ENCODE peak calls at places on chromosome 1, in ten cellular contexts. A is AG08396; K is stimulated activated CD4-positive, alpha-beta T cell treated with anti-CD3 and anti-CD28 coated beads, Interleukin-2, amount 100 ng/mL, for 48 hours; L is stimulated activated CD8-positive, alpha-beta memory T cell treated with anti-CD3 and anti-CD28 coated beads, Interleukin-7, amount 100 ng/mL, for 1 hour; W is GF-D8; S is CD8-positive, alpha-beta memory T cell; J is left ventricle myocardium superior; N is RPMI7951; D is T-helper 17 cell; T is H7. Y is an unnamed sample.

GRCh38 chr1:103191327-103191726 is 83.0 kb upstream of the COL11A1 start:
- DNase-seq in D (no peak), W (no peak), K (no peak), L (no peak), J (no peak), N (peak; percentile 7), T (no peak), A (no peak), S (no peak), Y (no peak)

GRCh38 chr1:77218477-77219165 is 609 bp downstream of the PIGK start:
- DNase-seq in A (no peak), D (no peak), W (peak; percentile 20), S (no peak), J (no peak), N (peak; percentile 35), L (no peak), K (no peak), T (no peak), Y (no peak)

GRCh38 chr1:179295356-179295755 is 1.8 kb downstream of the SOAT1 start:
- DNase-seq in D (no peak), T (no peak), J (no peak), W (no peak), A (no peak), K (no peak), N (no peak), L (no peak), S (no peak), Y (no peak)

GRCh38 chr1:203126151-203126865 is 1.2 kb upstream of the ADORA1 start:
- DNase-seq in A (peak; percentile 66), S (no peak), L (no peak), W (no peak), K (no peak), N (peak; percentile 38), T (peak; percentile 79), J (no peak), D (no peak), Y (no peak)

GRCh38 chr1:76680676-76681075 is 186.6 kb upstream of the ST6GALNAC5 start:
- DNase-seq in K (no peak), J (no peak), W (no peak), A (no peak), N (no peak), S (no peak), D (no peak), L (no peak), T (no peak), Y (no peak)

GRCh38 chr1:157551694-157552693 is at the start of gene FCRL5:
- DNase-seq in A (no peak), L (no peak), K (no peak), T (no peak), W (no peak), J (no peak), N (no peak), D (no peak), S (no peak), Y (no peak)

GRCh38 chr1:213268221-213268620 is 217.2 kb downstream of the RPS6KC1 start:
- DNase-seq in A (no peak), J (no peak), S (no peak), D (no peak), K (no peak), L (no peak), N (peak; percentile 13), W (no peak), T (no peak), Y (no peak)

GRCh38 chr1:90959352-90960206 is 62.3 kb downstream of the ZNF644 start:
- DNase-seq in W (no peak), S (no peak), D (no peak), K (no peak), J (no peak), A (no peak), N (peak; percentile 14), T (no peak), L (no peak), Y (no peak)

Y was measured in natural killer cell.